ENCODE peak calls at places on chromosomes 5 and 9, in nine cellular contexts. Z, X, R, C, B, O, S, G and P are unnamed samples.

GRCh38 chr5:107916731-107917725 is 246.3 kb upstream of the EFNA5 start:
- DNase-seq in X (no peak), R (no peak), Z (no peak), C (no peak), S (no peak), B (no peak), O (no peak), G (no peak), P (no peak)

GRCh38 chr5:140402258-140403074 is 833 bp downstream of the ANKHD1 start:
- DNase-seq in C (peak), B (peak), Z (peak), X (no peak), S (peak), O (peak), R (peak), G (peak), P (no peak)

GRCh38 chr9:38439291-38439915 is 15.1 kb upstream of the IGFBPL1 start:
- DNase-seq in G (no peak), X (no peak), B (no peak), S (no peak), C (no peak), Z (no peak), R (no peak), O (no peak), P (no peak)

GRCh38 chr5:96709152-96709821 is 47.1 kb downstream of the CAST start:
- DNase-seq in Z (no peak), O (no peak), B (no peak), G (no peak), S (no peak), C (no peak), X (no peak), R (peak), P (peak)

GRCh38 chr5:85921590-85921989 is 696.2 kb upstream of the COX7C start:
- DNase-seq in G (no peak), X (no peak), R (no peak), C (no peak), O (no peak), S (no peak), Z (no peak), B (no peak), P (no peak)

GRCh38 chr9:97555164-97555563 is 53.7 kb downstream of the TMOD1 start:
- DNase-seq in S (peak), O (no peak), Z (no peak), R (no peak), X (peak), G (no peak), C (no peak), B (no peak), P (no peak)

GRCh38 chr5:175876107-175876506 is 4.7 kb downstream of the CPLX2 start:
- DNase-seq in Z (no peak), O (no peak), S (no peak), X (no peak), R (no peak), G (no peak), B (no peak), C (no peak), P (no peak)

GRCh38 chr5:108361771-108362170 is 20.1 kb downstream of the FBXL17 start:
- DNase-seq in G (no peak), B (no peak), Z (no peak), R (no peak), O (no peak), X (no peak), C (no peak), S (no peak), P (no peak)

GRCh38 chr9:133707065-133707760 is 30.9 kb downstream of the SARDH start:
- DNase-seq in G (peak), O (no peak), S (peak), R (peak), C (no peak), Z (no peak), B (no peak), X (peak), P (no peak)

GRCh38 chr9:37919166-37919955 is 15.4 kb upstream of the SLC25A51 start:
- DNase-seq in C (no peak), R (no peak), G (no peak), Z (no peak), S (no peak), B (no peak), X (no peak), O (no peak), P (no peak)

GRCh38 chr9:68530618-68531017 is 10.1 kb downstream of the TMEM252 start:
- DNase-seq in C (peak), R (no peak), O (no peak), B (no peak), G (no peak), X (peak), S (peak), Z (peak), P (no peak)

GRCh38 chr5:180166168-180166567 is 42.8 kb downstream of the RASGEF1C start:
- DNase-seq in R (no peak), O (no peak), C (no peak), Z (no peak), B (no peak), S (no peak), G (no peak), X (no peak), P (no peak)

GRCh38 chr9:37551468-37551867 is 24.7 kb downstream of the FBXO10 start:
- DNase-seq in B (no peak), R (no peak), C (no peak), S (peak), O (no peak), X (no peak), G (no peak), Z (no peak), P (no peak)

GRCh38 chr5:30505014-30505886 is 688.2 kb upstream of the CDH6 start:
- DNase-seq in X (no peak), R (no peak), B (no peak), G (no peak), S (no peak), O (no peak), Z (no peak), C (no peak), P (no peak)

GRCh38 chr5:119393201-119393691 is 37.4 kb downstream of the TNFAIP8 start:
- DNase-seq in G (no peak), S (no peak), B (no peak), Z (no peak), X (no peak), O (no peak), R (peak), C (no peak), P (peak)

GRCh38 chr5:175202461-175203065 is 241.4 kb downstream of the DRD1 start:
- DNase-seq in O (no peak), G (no peak), R (peak), X (no peak), C (no peak), S (peak), B (no peak), Z (no peak), P (peak)

GRCh38 chr9:71243951-71244350 is 122.5 kb upstream of the TRPM3 start:
- DNase-seq in R (no peak), S (no peak), O (no peak), G (no peak), B (no peak), C (no peak), Z (no peak), X (no peak), P (no peak)

GRCh38 chr5:42059291-42059690 is 134.2 kb downstream of the FBXO4 start:
- DNase-seq in G (no peak), O (no peak), R (no peak), S (no peak), B (no peak), C (no peak), Z (no peak), X (no peak), P (no peak)

GRCh38 chr9:36813149-36813548 is 220.9 kb downstream of the PAX5 start:
- DNase-seq in C (no peak), B (no peak), S (no peak), Z (no peak), G (no peak), X (no peak), O (no peak), R (no peak), P (no peak)

GRCh38 chr9:68883224-68883623 is 130.7 kb downstream of the PRKACG start:
- DNase-seq in O (no peak), R (no peak), X (no peak), B (no peak), G (no peak), Z (no peak), S (no peak), C (no peak), P (no peak)

GRCh38 chr9:130480673-130481072 is 35.9 kb downstream of the ASS1 start:
- DNase-seq in B (no peak), Z (no peak), X (no peak), S (no peak), R (no peak), C (no peak), G (no peak), O (no peak), P (no peak)
- TF ChIP-seq CTCF in B (no peak), Z (no peak), X (no peak), S (no peak), R (no peak), C (no peak), G (no peak), O (no peak), P (no peak)

GRCh38 chr9:111300140-111300735 is 29.8 kb downstream of the OR2K2 start:
- DNase-seq in C (no peak), S (no peak), X (no peak), B (no peak), O (no peak), G (no peak), R (no peak), Z (no peak), P (no peak)
- TF ChIP-seq CTCF in C (no peak), S (no peak), X (no peak), B (peak), O (no peak), G (no peak), R (no peak), Z (no peak), P (no peak)

DNA sequence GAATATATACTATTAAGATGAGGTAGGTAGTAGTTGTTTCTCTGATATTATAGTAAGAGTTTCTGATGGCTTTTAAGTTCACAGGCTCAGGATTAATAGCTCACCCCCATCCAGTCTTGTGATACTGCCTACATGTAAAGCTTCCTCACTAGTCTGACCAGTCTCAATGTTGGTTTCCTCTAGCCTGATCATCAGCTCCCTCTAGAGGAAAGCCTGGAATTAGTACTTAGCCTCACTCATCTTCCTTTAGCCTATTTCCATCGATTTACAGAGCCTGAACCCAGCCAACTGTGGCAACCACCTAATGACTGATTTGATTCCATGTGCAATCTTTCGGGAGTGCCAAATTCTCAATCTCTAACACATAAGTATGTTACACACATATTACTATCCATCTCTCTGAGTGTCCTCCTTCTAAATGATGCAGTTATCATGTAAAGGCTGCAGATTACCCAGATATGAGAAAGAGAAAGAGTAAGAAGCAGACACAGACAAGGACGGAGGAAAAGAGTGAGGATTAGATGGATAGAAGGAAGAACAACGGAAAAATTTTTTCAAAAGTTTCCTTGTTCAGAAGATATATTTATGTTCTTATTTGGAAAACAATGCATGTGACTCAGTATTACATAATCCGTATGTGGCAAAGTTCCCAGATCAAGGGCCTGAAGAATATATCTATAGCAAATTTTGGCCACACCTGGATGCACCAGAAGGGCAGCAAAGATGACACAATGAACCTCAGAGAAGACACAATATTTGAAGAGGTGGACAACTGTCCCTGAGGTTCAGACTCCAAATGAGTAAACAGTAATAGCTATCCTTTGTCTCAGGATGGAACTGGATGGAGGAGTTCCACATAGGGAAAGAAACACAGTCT is 333.7 kb downstream of the ELAVL2 start:
- DNase-seq in C (no peak), R (peak), B (peak), O (no peak), Z (peak), X (no peak), G (no peak), S (no peak), P (no peak)
- TF ChIP-seq CTCF in C (no peak), R (peak), B (peak), O (no peak), Z (peak), X (peak), G (peak), S (peak), P (no peak)

GRCh38 chr9:77877976-77878375 is 153.6 kb downstream of the GNAQ start:
- DNase-seq in X (no peak), S (no peak), G (no peak), C (no peak), R (peak), O (no peak), Z (no peak), B (no peak), P (no peak)
- TF ChIP-seq CTCF in X (no peak), S (no peak), G (no peak), C (no peak), R (no peak), O (no peak), Z (no peak), B (no peak), P (no peak)

GRCh38 chr9:2824054-2824453 is 19.8 kb downstream of the PUM3 start:
- DNase-seq in X (no peak), R (no peak), B (no peak), C (no peak), O (no peak), S (no peak), Z (no peak), G (no peak), P (no peak)

GRCh38 chr9:2819165-2819564 is 24.7 kb downstream of the PUM3 start:
- DNase-seq in Z (no peak), O (no peak), G (no peak), R (no peak), X (no peak), C (no peak), B (no peak), S (no peak), P (no peak)

GRCh38 chr9:2821855-2822254 is 22.0 kb downstream of the PUM3 start:
- DNase-seq in S (no peak), O (no peak), R (no peak), B (no peak), Z (no peak), C (no peak), G (no peak), X (no peak), P (no peak)

GRCh38 chr9:2826291-2826690 is 17.6 kb downstream of the PUM3 start:
- DNase-seq in C (no peak), R (no peak), O (no peak), G (no peak), S (no peak), X (no peak), B (no peak), Z (no peak), P (no peak)

GRCh38 chr9:2824564-2824963 is 19.3 kb downstream of the PUM3 start:
- DNase-seq in R (no peak), S (no peak), Z (no peak), C (no peak), B (no peak), O (no peak), X (no peak), G (peak), P (no peak)
- TF ChIP-seq CTCF in R (peak), S (no peak), Z (no peak), C (no peak), B (no peak), O (no peak), X (no peak), G (no peak), P (peak)

GRCh38 chr9:113885183-113886002 is 9.3 kb downstream of the ZNF618 start:
- DNase-seq in O (no peak), B (no peak), C (no peak), Z (no peak), R (no peak), X (no peak), G (no peak), S (no peak), P (no peak)
- TF ChIP-seq CTCF in O (no peak), B (no peak), C (no peak), Z (no peak), R (no peak), X (no peak), G (no peak), S (no peak), P (no peak)

GRCh38 chr5:167049043-167049663 is 1242.3 kb upstream of the WWC1 start:
- DNase-seq in G (no peak), Z (peak), S (no peak), O (no peak), C (no peak), B (peak), X (no peak), R (peak), P (no peak)
- TF ChIP-seq CTCF in G (peak), Z (peak), S (peak), O (peak), C (peak), B (peak), X (peak), R (peak), P (peak)

GRCh38 chr5:111159845-111160244 is 64.3 kb upstream of the CAMK4 start:
- DNase-seq in B (peak), Z (no peak), C (no peak), O (no peak), R (no peak), G (no peak), X (no peak), S (no peak), P (no peak)
- TF ChIP-seq CTCF in B (no peak), Z (no peak), C (no peak), O (no peak), R (no peak), G (no peak), X (no peak), S (no peak), P (no peak)

DNA sequence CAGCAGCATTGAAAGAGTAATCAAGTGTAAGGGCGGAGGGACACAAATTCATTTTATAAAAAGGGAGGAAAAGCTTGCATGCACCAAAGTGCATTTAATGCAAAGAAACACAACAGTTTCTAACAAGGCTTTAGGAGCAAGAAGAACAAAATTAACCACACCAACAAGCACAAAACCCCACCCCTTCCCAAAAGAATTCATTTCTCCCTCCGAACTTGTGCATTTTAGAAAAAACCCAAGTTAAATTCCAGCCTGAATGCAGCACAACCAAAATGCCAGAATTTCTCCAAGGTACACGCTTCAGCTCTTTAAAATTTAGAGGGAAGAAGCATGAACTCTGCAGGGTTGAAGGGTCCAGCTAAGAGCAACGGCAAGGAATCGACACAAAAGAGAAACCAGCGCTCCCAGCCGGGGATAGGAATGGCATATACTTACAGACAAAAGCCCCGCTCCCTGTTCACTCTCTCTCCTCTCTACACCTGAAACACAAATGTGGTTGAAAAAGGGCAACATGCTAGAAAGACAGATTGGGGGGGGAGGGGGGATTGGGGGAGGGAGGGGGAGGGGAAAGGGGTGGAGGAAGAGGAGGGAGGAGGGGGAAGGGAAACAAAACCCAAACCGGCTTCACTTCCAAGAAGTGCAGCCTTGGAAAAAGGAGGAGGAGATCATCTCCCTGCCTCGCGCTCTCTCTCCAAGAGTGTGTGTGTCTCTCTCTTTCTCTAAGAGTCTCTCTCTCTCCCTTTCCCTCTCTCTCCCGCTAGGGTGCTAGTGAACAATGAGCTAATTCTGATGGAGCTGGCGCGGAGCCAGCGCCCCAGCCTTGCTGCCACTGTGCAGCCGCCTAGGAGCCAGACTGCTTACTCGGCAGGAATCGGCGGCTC is at the start of gene NREP:
- DNase-seq in C (peak), Z (peak), R (peak), O (peak), X (peak), B (peak), G (peak), S (peak), P (peak)
- TF ChIP-seq CTCF in C (no peak), Z (no peak), R (peak), O (peak), X (no peak), B (peak), G (no peak), S (peak), P (peak)

DNA sequence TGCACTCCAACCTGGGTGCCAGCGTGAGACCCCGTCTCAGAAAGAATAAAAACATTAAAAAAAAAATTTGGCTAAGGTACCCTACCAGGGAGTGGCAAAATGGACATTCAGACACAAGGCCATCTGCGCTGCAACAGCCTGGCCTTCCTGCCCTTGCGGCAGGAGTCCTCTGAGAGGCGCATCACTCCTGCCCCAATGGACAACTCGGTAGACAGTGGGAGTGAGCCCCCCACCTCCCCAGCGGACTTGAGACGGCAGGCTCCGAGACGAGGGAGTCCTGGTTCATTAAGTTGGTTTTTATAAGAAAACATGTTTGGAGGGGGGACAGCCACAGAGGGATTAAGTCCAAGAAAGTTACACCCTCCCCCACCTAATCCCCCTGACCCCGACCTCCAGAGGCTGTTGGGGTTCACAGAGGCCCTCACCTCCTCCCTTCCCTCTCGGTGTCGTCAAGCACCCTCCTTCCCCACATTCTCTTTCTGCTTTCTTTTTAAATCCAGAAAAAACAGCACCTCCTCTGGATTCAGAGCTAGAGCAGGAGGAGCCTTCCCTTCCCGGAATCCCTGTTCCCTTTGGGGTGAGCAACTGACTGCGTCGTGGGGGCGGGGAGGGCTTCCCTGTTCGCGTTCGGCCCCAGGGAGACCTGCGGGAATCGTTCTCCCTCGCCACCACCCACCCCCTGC is 1.8 kb upstream of the EGR1 start:
- DNase-seq in X (no peak), B (peak), G (no peak), Z (no peak), C (no peak), R (peak), O (no peak), S (peak), P (no peak)
- TF ChIP-seq CTCF in X (no peak), B (no peak), G (no peak), Z (peak), C (no peak), R (peak), O (no peak), S (no peak), P (peak)